ENCODE peak calls at places on chromosomes 7 and 10, in eight cellular contexts. P, F, U, B, N, K, J and O are unnamed samples.

GRCh38 chr10:776772-777171 is 87.3 kb upstream of the DIP2C start:
- DNase-seq in P (no peak), F (no peak), U (no peak), B (no peak), N (peak; percentile 65), K (no peak), J (no peak), O (no peak)

GRCh38 chr7:100983451-100984187 is 14.3 kb downstream of the MUC12 start:
- DNase-seq in P (no peak), F (no peak), U (peak; percentile 63), B (peak; percentile 46), N (no peak), K (peak; percentile 54), J (no peak), O (peak; percentile 75)

GRCh38 chr10:24718031-24718855 is 5.4 kb downstream of the ARHGAP21 start:
- DNase-seq in P (no peak), F (no peak), U (peak; percentile 90), B (peak; percentile 72), N (no peak), K (no peak), J (no peak), O (no peak)

GRCh38 chr10:124354411-124355382 is 64.0 kb downstream of the OAT start:
- DNase-seq in P (no peak), F (peak; percentile 58), U (peak; percentile 74), B (peak; percentile 91), N (peak; percentile 91), K (peak; percentile 59), J (peak; percentile 37), O (no peak)

GRCh38 chr7:105046414-105046813 is 32.4 kb downstream of the KMT2E start:
- DNase-seq in P (no peak), F (no peak), U (peak; percentile 73), B (peak; percentile 72), N (no peak), K (no peak), J (no peak), O (peak; percentile 21)

GRCh38 chr10:98423691-98424120 is 8.7 kb upstream of the PYROXD2 start:
- DNase-seq in P (no peak), F (no peak), U (no peak), B (no peak), N (no peak), K (no peak), J (no peak), O (no peak)

GRCh38 chr7:84190016-84190705 is 4.4 kb downstream of the SEMA3A start:
- DNase-seq in P (no peak), F (no peak), U (no peak), B (peak; percentile 58), N (no peak), K (no peak), J (no peak), O (no peak)

GRCh38 chr10:104650072-104650471 is 9.0 kb downstream of the SORCS3 start:
- DNase-seq in P (no peak), F (no peak), U (no peak), B (no peak), N (no peak), K (no peak), J (no peak), O (no peak)

GRCh38 chr10:110803830-110804338 is 67.8 kb upstream of the PDCD4 start:
- DNase-seq in P (peak; percentile 70), F (peak; percentile 60), U (peak; percentile 48), B (peak; percentile 66), N (no peak), K (peak; percentile 72), J (peak; percentile 78), O (no peak)

GRCh38 chr10:7491949-7492659 is 81.3 kb upstream of the SFMBT2 start:
- DNase-seq in P (no peak), F (no peak), U (no peak), B (no peak), N (no peak), K (no peak), J (no peak), O (no peak)

GRCh38 chr7:13742126-13742525 is 247.3 kb downstream of the ETV1 start:
- DNase-seq in P (no peak), F (no peak), U (peak; percentile 64), B (peak; percentile 47), N (no peak), K (no peak), J (peak; percentile 2), O (peak; percentile 16)

GRCh38 chr7:13737563-13737962 is 251.9 kb downstream of the ETV1 start:
- DNase-seq in P (no peak), F (no peak), U (no peak), B (no peak), N (no peak), K (no peak), J (no peak), O (no peak)

GRCh38 chr7:13745530-13745929 is 243.9 kb downstream of the ETV1 start:
- DNase-seq in P (no peak), F (no peak), U (no peak), B (no peak), N (no peak), K (no peak), J (no peak), O (no peak)

DNA sequence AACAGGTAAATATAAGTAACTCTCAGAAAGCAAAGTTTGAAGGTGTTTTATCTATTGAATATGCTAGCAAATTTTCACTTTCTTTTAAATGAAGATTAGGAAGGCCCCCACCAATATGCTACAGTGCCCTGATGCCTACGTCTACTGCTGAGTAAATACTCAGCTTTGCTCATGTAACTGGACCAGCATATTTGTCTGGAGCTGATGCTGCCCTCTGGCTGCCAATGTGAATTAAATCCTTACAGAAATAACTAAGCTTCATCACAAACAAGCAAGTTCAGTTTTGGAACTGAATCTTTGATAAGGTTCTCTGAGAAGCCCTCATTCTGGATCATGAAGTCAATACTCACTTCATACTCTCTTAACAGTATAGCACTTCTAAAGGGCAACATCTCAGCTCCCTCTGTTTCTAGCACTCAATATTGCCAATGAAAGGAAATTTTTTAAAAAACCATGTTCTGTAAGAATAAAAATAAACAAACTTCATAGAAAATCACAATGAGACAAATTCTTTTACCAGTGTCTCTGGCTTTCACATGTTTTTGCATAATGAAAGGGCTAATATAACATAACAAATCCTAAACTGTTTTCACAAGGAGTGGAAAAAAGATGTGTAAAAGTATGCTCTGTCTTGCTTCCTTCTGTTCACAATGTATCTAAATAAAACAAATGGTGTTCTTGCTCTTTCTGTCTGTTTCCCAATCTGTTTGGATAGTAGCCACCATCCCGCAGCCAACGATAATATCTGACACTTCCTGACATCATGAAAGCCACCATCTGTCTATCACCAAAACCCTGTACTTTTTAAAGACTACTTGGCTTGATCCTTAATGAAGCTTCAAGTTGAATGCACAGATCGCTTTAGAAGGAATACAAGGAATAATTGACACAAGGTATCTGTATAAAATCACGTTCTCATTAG is 246.5 kb downstream of the ETV1 start:
- DNase-seq in P (no peak), F (peak; percentile 34), U (peak; percentile 79), B (peak; percentile 81), N (no peak), K (peak; percentile 22), J (peak; percentile 58), O (peak; percentile 1)
- TF ChIP-seq CTCF in P (no peak), F (peak; percentile 52), U (peak; percentile 43), B (peak; percentile 72), N (peak; percentile 40), K (no peak), J (peak; percentile 50), O (peak; percentile 67)

GRCh38 chr10:77410523-77410922 is 227.1 kb downstream of the KCNMA1 start:
- DNase-seq in P (no peak), F (no peak), U (no peak), B (no peak), N (no peak), K (no peak), J (no peak), O (no peak)
- H3K4me3 ChIP-seq in P (no peak overlapping the region), F (no peak overlapping the region), U (no peak overlapping the region), B (no peak overlapping the region), N (no peak overlapping the region), K (no peak overlapping the region), J (no peak overlapping the region), O (no peak overlapping the region)

DNA sequence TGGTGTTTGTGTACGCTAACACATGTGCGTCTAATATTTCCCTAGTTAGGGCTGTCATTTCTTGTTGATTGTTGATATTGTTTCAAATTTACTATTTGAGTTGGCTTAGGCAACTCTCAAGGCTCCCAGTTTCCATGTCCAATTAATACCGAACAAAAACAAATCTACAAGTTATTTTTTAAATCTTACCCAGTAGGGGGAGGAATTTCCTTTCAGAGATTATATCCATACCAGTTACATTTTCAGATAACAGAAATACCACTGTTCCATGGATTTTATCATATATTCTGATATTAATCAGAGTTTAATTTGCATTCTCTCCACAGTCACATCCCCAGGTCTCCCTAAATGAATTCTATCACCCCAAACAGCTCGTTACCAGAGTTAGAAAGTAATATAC is 7.2 kb upstream of the AKR1B10 start:
- DNase-seq in P (no peak), F (no peak), U (peak; percentile 40), B (peak; percentile 49), N (no peak), K (no peak), J (no peak), O (no peak)
- TF ChIP-seq CTCF in P (no peak), F (peak; percentile 21), U (no peak), B (peak; percentile 36), N (no peak), K (no peak), J (peak; percentile 18), O (no peak)

DNA sequence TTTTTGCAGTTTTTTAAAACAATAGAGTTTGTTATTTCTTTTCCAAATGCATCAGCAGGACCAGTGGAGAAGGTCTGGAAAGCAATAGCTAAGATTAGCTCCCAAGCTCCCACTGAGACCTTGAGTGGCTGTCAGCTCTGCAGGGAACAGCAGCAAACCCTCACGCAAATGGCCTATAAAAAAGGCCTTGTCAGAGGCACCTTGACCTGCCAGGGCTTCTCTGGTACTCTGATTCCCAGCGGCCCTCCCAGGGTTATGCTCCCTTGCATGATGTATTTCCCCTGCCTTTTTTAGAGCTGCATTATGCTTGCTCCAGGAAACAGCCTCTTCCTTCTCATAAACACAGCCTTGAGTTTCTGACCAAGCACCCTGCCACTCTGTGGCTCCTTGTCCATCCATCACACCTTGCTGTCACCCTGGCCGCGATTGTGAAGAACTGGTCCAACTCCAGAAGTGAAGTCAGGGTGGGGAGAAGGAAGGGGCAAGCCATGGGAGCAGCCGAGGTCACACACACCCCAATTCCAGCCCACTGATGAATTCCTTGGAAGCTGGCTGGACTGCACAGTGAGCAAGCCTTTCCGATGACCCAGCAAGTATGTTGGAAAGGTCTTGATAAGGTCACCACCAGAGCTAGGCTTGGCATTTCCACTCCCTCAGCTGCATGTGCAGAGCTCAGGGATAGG is 35.3 kb upstream of the NKX2-3 start:
- DNase-seq in P (no peak), F (no peak), U (no peak), B (no peak), N (no peak), K (no peak), J (no peak), O (no peak)
- H3K4me3 ChIP-seq in P (no peak overlapping the region), F (no peak overlapping the region), U (no peak overlapping the region), B (no peak overlapping the region), N (no peak overlapping the region), K (no peak overlapping the region), J (no peak overlapping the region), O (no peak overlapping the region)

GRCh38 chr10:122333037-122333436 is 41.5 kb upstream of the PLEKHA1 start:
- DNase-seq in P (no peak), F (no peak), U (no peak), B (no peak), N (no peak), K (no peak), J (no peak), O (no peak)
- TF ChIP-seq CTCF in P (no peak), F (no peak), U (no peak), B (no peak), N (no peak), K (no peak), J (no peak), O (no peak)